ENCODE peak calls at places on chromosomes 7 and 10, in four cellular contexts. One of them, this sample, is unnamed.

GRCh38 chr7:124688991-124689390 is 76.6 kb downstream of the GPR37 start:
- DNase-seq in WTC11: no peak
- DNase-seq in heart left ventricle: no peak
- DNase-seq in foreskin keratinocyte: peak
- DNase-seq in this sample: no peak

GRCh38 chr10:30056767-30057355 is 2.5 kb downstream of the JCAD start:
- DNase-seq in WTC11: no peak
- DNase-seq in heart left ventricle: no peak
- DNase-seq in foreskin keratinocyte: no peak
- DNase-seq in this sample: no peak

GRCh38 chr10:86693289-86693688 is 25.0 kb downstream of the LDB3 start:
- DNase-seq in WTC11: no peak
- DNase-seq in heart left ventricle: no peak
- DNase-seq in foreskin keratinocyte: no peak
- DNase-seq in this sample: no peak

GRCh38 chr7:157271991-157272324 is 64.8 kb upstream of the DNAJB6 start:
- DNase-seq in WTC11: no peak
- DNase-seq in heart left ventricle: peak
- DNase-seq in foreskin keratinocyte: peak
- DNase-seq in this sample: no peak

GRCh38 chr7:125386211-125386610 is 456.6 kb upstream of the POT1 start:
- DNase-seq in WTC11: no peak
- DNase-seq in heart left ventricle: no peak
- DNase-seq in foreskin keratinocyte: no peak
- DNase-seq in this sample: no peak

GRCh38 chr10:64795847-64796246 is 1274.6 kb downstream of the REEP3 start:
- DNase-seq in WTC11: no peak
- DNase-seq in heart left ventricle: no peak
- DNase-seq in foreskin keratinocyte: no peak
- DNase-seq in this sample: no peak

GRCh38 chr7:50304911-50305621 is 550 bp downstream of the IKZF1 start:
- DNase-seq in WTC11: no peak
- DNase-seq in heart left ventricle: no peak
- DNase-seq in foreskin keratinocyte: no peak
- DNase-seq in this sample: no peak

GRCh38 chr10:78688221-78688944 is 380.4 kb upstream of the ZMIZ1 start:
- DNase-seq in WTC11: no peak
- DNase-seq in heart left ventricle: no peak
- DNase-seq in foreskin keratinocyte: no peak
- DNase-seq in this sample: no peak

GRCh38 chr10:112379635-112380296 is 5.8 kb downstream of the ACSL5 start:
- DNase-seq in WTC11: no peak
- DNase-seq in heart left ventricle: no peak
- DNase-seq in foreskin keratinocyte: no peak
- DNase-seq in this sample: no peak

GRCh38 chr10:58266826-58267712 is 625 bp downstream of the IPMK start:
- DNase-seq in WTC11: peak
- DNase-seq in heart left ventricle: peak
- DNase-seq in foreskin keratinocyte: no peak
- DNase-seq in this sample: peak

GRCh38 chr7:51366930-51367613 is 50.5 kb upstream of the COBL start:
- DNase-seq in WTC11: peak
- DNase-seq in heart left ventricle: peak
- DNase-seq in foreskin keratinocyte: no peak
- DNase-seq in this sample: peak
- TF ChIP-seq CTCF in WTC11: peak
- TF ChIP-seq CTCF in heart left ventricle: peak
- TF ChIP-seq CTCF in foreskin keratinocyte: peak
- TF ChIP-seq CTCF in this sample: peak

DNA sequence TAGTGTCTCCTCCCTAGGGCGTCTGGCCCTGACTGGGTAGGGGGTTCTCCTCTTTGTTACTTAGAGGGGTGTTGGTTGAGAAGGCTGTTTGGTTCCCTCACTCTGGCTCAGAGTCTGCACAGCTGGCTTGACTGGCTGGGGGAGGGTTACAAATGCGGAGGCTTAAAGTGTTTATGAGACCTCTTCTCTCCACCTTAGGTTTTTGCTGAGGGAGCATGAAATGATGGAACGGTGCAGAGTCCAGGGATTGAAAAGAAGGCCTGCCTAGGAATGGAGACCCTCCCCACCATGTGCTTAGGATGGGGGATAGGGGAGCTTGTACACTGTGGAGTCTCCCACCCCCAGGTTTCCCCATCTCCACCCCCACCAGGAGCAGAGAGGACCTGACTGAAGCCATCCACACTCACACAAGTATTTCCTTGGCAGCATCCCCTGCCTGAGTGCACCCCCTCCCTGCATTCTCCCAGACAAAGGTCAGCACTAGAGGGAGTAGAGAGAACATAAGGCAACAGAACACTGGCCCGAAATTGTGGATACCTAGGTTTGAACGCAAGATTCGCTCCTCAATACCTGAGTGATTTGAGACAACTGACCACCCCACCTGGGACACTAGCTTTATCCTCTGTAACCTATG is 1.7 kb upstream of the LDB1 start:
- DNase-seq in WTC11: peak
- DNase-seq in heart left ventricle: peak
- DNase-seq in foreskin keratinocyte: no peak
- DNase-seq in this sample: peak
- TF ChIP-seq CTCF in WTC11: no peak
- TF ChIP-seq CTCF in heart left ventricle: no peak
- TF ChIP-seq CTCF in foreskin keratinocyte: peak
- TF ChIP-seq CTCF in this sample: no peak

GRCh38 chr7:116582164-116582732 is 57.4 kb downstream of the CAV1 start:
- DNase-seq in WTC11: no peak
- DNase-seq in heart left ventricle: peak
- DNase-seq in foreskin keratinocyte: no peak
- DNase-seq in this sample: no peak

GRCh38 chr7:116585392-116585791 is 60.6 kb downstream of the CAV1 start:
- DNase-seq in WTC11: no peak
- DNase-seq in heart left ventricle: no peak
- DNase-seq in foreskin keratinocyte: no peak
- DNase-seq in this sample: no peak

GRCh38 chr7:116583653-116584052 is 58.8 kb downstream of the CAV1 start:
- DNase-seq in WTC11: no peak
- DNase-seq in heart left ventricle: no peak
- DNase-seq in foreskin keratinocyte: no peak
- DNase-seq in this sample: no peak

GRCh38 chr7:116584721-116585120 is 59.9 kb downstream of the CAV1 start:
- DNase-seq in WTC11: no peak
- DNase-seq in heart left ventricle: no peak
- DNase-seq in foreskin keratinocyte: no peak
- DNase-seq in this sample: no peak

DNA sequence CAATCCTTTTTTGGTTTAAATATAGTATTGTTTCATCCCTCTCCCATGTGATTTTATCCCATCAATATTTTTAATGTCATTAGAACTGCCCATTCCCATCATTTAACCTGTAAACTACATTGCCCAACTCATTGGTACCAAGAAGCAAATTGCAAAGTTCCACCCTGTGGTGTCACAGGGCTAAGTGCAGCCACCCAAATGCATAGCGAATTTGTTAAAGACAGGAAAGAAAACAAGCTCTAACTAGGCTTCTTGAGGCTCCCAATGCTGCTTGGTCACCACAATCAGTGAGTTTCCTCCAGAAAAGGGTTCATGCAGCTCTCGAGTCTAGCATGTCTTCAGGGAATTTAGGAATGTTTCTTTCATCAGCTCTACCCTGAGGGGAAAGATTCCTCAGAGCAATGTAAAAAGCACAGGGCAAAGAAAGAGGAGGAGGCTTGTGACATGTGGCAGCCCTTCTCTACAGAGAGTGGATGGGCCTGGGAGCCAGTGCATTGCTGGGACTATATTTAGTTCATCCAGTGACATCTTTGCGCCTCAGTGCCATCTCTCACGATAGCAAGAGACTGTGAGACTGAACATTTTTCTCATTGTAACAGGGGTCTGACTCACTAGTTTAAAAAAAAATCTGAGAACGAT is 58.1 kb downstream of the CAV1 start:
- DNase-seq in WTC11: no peak
- DNase-seq in heart left ventricle: peak
- DNase-seq in foreskin keratinocyte: no peak
- DNase-seq in this sample: no peak
- TF ChIP-seq CTCF in WTC11: no peak
- TF ChIP-seq CTCF in heart left ventricle: no peak
- TF ChIP-seq CTCF in foreskin keratinocyte: no peak
- TF ChIP-seq CTCF in this sample: no peak

DNA sequence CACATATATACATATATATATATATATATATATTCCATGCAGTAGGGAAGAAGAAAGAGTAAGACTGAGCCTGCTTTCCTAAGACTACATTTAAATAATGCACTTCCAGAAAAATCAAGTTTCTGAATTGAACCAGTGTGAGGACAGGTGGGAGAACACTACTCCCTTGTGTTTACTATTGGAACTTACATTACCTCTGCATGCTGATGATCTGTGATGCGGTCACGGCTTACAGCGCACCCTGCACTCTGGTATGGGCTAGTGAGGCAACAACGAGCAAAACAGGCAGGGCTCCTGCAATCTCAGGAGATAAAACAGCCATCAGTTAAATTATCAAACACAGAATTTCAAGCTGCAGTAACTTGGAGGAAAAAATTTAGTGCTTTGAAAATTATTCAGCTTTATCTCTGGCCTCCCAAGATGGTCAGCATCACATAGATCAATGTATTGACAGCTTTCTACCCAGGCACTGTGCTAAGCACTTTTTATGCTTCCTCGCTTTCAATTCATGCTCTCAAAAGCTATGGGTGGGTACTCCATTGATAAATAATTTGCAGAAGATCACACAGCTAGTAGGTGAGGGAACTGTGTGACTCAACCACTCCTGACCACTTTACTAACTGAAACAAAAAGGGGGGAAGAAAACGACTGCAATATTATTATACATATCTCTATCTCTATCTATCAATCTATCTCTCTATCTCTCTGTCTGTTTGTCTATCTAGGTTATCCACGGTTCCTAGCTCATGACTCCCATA is 20.5 kb upstream of the SLC16A12 start:
- DNase-seq in WTC11: peak
- DNase-seq in heart left ventricle: peak
- DNase-seq in foreskin keratinocyte: no peak
- DNase-seq in this sample: no peak
- TF ChIP-seq CTCF in WTC11: no peak
- TF ChIP-seq CTCF in heart left ventricle: no peak
- TF ChIP-seq CTCF in foreskin keratinocyte: peak
- TF ChIP-seq CTCF in this sample: no peak

DNA sequence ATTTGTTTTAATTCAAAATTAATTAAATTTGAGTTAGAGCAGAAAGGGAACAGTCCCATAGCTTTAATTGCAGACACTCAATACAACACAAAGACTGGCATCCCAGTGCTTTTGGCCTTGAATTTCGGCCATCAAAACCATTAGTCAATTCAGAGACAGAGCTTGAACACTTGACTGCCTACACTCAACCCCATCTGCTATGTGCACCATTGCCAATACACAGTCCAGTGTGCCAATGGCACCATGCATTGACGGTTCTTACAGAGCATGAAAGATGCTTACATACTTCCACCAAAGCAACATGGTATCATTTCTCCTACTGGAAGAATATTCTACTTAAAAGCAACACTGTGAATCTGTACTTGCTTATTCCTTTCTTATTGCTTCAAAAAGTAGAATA is 43.6 kb upstream of the LRRTM3 start:
- DNase-seq in WTC11: no peak
- DNase-seq in heart left ventricle: no peak
- DNase-seq in foreskin keratinocyte: no peak
- DNase-seq in this sample: no peak
- TF ChIP-seq CTCF in WTC11: no peak
- TF ChIP-seq CTCF in heart left ventricle: no peak
- TF ChIP-seq CTCF in foreskin keratinocyte: no peak
- TF ChIP-seq CTCF in this sample: no peak

DNA sequence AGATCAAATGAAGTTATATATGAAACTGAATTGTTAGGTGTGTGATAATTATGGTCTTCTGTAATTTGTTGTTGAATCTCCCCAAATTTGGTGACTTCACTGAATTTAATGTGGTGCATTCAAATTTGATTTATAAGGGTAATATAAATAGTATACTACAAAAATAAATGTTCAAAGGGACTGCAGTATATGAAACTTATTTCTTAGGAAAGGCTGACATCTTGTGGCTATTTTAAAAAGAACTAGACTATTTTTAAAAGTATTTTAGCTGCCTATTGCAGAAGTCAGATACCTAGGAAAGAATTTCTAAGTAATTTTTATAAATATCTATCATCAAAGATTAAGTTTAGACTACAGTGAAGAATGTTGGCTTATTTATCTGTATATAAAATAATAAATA is 36.6 kb downstream of the ATRNL1 start:
- DNase-seq in WTC11: no peak
- DNase-seq in heart left ventricle: no peak
- DNase-seq in foreskin keratinocyte: no peak
- DNase-seq in this sample: no peak
- TF ChIP-seq CTCF in WTC11: no peak
- TF ChIP-seq CTCF in heart left ventricle: peak
- TF ChIP-seq CTCF in foreskin keratinocyte: peak
- TF ChIP-seq CTCF in this sample: peak

GRCh38 chr7:101507791-101508252 is 121.3 kb downstream of the MYL10 start:
- DNase-seq in WTC11: peak
- DNase-seq in heart left ventricle: no peak
- DNase-seq in foreskin keratinocyte: no peak
- DNase-seq in this sample: peak
- TF ChIP-seq CTCF in WTC11: peak
- TF ChIP-seq CTCF in heart left ventricle: peak
- TF ChIP-seq CTCF in foreskin keratinocyte: peak
- TF ChIP-seq CTCF in this sample: peak

GRCh38 chr10:73248259-73248724 is 1.2 kb upstream of the DNAJC9 start:
- DNase-seq in WTC11: no peak
- DNase-seq in heart left ventricle: no peak
- DNase-seq in foreskin keratinocyte: no peak
- DNase-seq in this sample: no peak

GRCh38 chr10:73244866-73245477 is 2.1 kb downstream of the DNAJC9 start:
- DNase-seq in WTC11: no peak
- DNase-seq in heart left ventricle: no peak
- DNase-seq in foreskin keratinocyte: no peak
- DNase-seq in this sample: no peak

GRCh38 chr10:73246322-73246782 is 703 bp downstream of the DNAJC9 start:
- DNase-seq in WTC11: no peak
- DNase-seq in heart left ventricle: no peak
- DNase-seq in foreskin keratinocyte: no peak
- DNase-seq in this sample: no peak

GRCh38 chr10:73247509-73248258 is 629 bp upstream of the DNAJC9 start:
- DNase-seq in WTC11: no peak
- DNase-seq in heart left ventricle: no peak
- DNase-seq in foreskin keratinocyte: no peak
- DNase-seq in this sample: no peak

GRCh38 chr10:73246783-73247508 is at the start of gene DNAJC9:
- DNase-seq in WTC11: peak
- DNase-seq in heart left ventricle: peak
- DNase-seq in foreskin keratinocyte: peak
- DNase-seq in this sample: peak
- TF ChIP-seq CTCF in WTC11: no peak
- TF ChIP-seq CTCF in heart left ventricle: no peak
- TF ChIP-seq CTCF in foreskin keratinocyte: peak
- TF ChIP-seq CTCF in this sample: no peak